ENCODE peak calls at places on chromosome 9, in seven cellular contexts. U is neural progenitor cell; A is activated CD4-positive, CD25-positive, alpha-beta regulatory T cell; I is DMS 273 treated with DMSO at 0.1 percent for 48 hours; F is fibroblast of mammary gland; J is NCI-H774; T is neural crest cell. W is an unnamed sample.

GRCh38 chr9:132350861-132351315 is 3.9 kb downstream of the SETX start:
- DNase-seq in U (no peak), A (no peak), I (no peak), F (peak), J (no peak), T (no peak), W (no peak)

GRCh38 chr9:70257991-70258691 is 637 bp upstream of the SMC5 start:
- DNase-seq in U (peak), A (no peak), I (no peak), F (peak), J (peak), T (peak), W (peak)

GRCh38 chr9:18472915-18473314 is 1.0 kb upstream of the ADAMTSL1 start:
- DNase-seq in U (no peak), A (no peak), I (no peak), F (peak), J (no peak), T (no peak), W (no peak)

GRCh38 chr9:92170848-92171247 is 55.6 kb upstream of the SPTLC1 start:
- DNase-seq in U (no peak), A (no peak), I (no peak), F (no peak), J (no peak), T (no peak), W (no peak)

GRCh38 chr9:81314525-81314924 is 374.8 kb downstream of the TLE1 start:
- DNase-seq in U (no peak), A (no peak), I (no peak), F (no peak), J (no peak), T (no peak), W (no peak)

GRCh38 chr9:21096172-21096900 is 18.6 kb upstream of the IFNB1 start:
- DNase-seq in U (no peak), A (no peak), I (no peak), F (peak), J (peak), T (no peak), W (peak)

GRCh38 chr9:135079676-135080075 is 7.8 kb upstream of the OLFM1 start:
- DNase-seq in U (no peak), A (no peak), I (no peak), F (no peak), J (no peak), T (no peak), W (no peak)

GRCh38 chr9:37531699-37532098 is 44.5 kb downstream of the FBXO10 start:
- DNase-seq in U (no peak), A (no peak), I (no peak), F (no peak), J (no peak), T (no peak), W (no peak)

GRCh38 chr9:91117474-91117891 is 244.2 kb downstream of the AUH start:
- DNase-seq in U (no peak), A (no peak), I (no peak), F (no peak), J (no peak), T (no peak), W (no peak)

GRCh38 chr9:21964925-21965385 is 29.2 kb downstream of the CDKN2A start:
- DNase-seq in U (peak), A (no peak), I (no peak), F (peak), J (no peak), T (no peak), W (peak)

GRCh38 chr9:106897223-106897622 is 34.3 kb downstream of the ZNF462 start:
- DNase-seq in U (no peak), A (no peak), I (no peak), F (peak), J (no peak), T (no peak), W (peak)

GRCh38 chr9:134889386-134890214 is 9.0 kb downstream of the FCN2 start:
- DNase-seq in U (no peak), A (no peak), I (no peak), F (no peak), J (no peak), T (no peak), W (no peak)

GRCh38 chr9:5510991-5511390 is 660 bp downstream of the PDCD1LG2 start:
- DNase-seq in U (no peak), A (no peak), I (no peak), F (peak), J (no peak), T (no peak), W (no peak)

GRCh38 chr9:129202613-129203555 is 24.8 kb upstream of the IER5L start:
- DNase-seq in U (peak), A (peak), I (peak), F (peak), J (peak), T (peak), W (peak)

GRCh38 chr9:36746415-36746814 is 173.7 kb downstream of the MELK start:
- DNase-seq in U (no peak), A (no peak), I (no peak), F (no peak), J (no peak), T (no peak), W (no peak)

GRCh38 chr9:3292311-3292710 is 233.5 kb downstream of the RFX3 start:
- DNase-seq in U (no peak), A (no peak), I (no peak), F (no peak), J (no peak), T (no peak), W (no peak)

GRCh38 chr9:116580853-116581252 is 106.3 kb upstream of the TRIM32 start:
- DNase-seq in U (no peak), A (no peak), I (no peak), F (peak), J (no peak), T (no peak), W (no peak)

GRCh38 chr9:37179576-37179975 is 59.2 kb downstream of the ZCCHC7 start:
- DNase-seq in U (no peak), A (no peak), I (no peak), F (no peak), J (no peak), T (no peak), W (no peak)

GRCh38 chr9:128456613-128457061 is 831 bp downstream of the ODF2 start:
- DNase-seq in U (peak), A (peak), I (peak), F (peak), J (peak), T (peak), W (peak)

GRCh38 chr9:20319641-20320337 is 302.5 kb downstream of the MLLT3 start:
- DNase-seq in U (no peak), A (no peak), I (no peak), F (peak), J (peak), T (no peak), W (peak)

GRCh38 chr9:35757527-35758275 is 3.6 kb upstream of the MSMP start:
- DNase-seq in U (no peak), A (no peak), I (no peak), F (no peak), J (peak), T (no peak), W (no peak)

GRCh38 chr9:37302277-37302676 is 120.2 kb upstream of the GRHPR start:
- DNase-seq in U (no peak), A (no peak), I (peak), F (no peak), J (peak), T (no peak), W (no peak)

GRCh38 chr9:114387678-114388431 is at the start of gene AKNA:
- DNase-seq in U (peak), A (peak), I (no peak), F (peak), J (no peak), T (peak), W (peak)

GRCh38 chr9:109110326-109111014 is 9.3 kb downstream of the TMEM245 start:
- DNase-seq in U (no peak), A (no peak), I (no peak), F (peak), J (no peak), T (no peak), W (peak)

GRCh38 chr9:104779946-104780539 is 16.1 kb downstream of the NIPSNAP3B start:
- DNase-seq in U (no peak), A (no peak), I (no peak), F (no peak), J (no peak), T (no peak), W (no peak)

GRCh38 chr9:128008171-128008570 is 27.4 kb upstream of the EEIG1 start:
- DNase-seq in U (no peak), A (no peak), I (no peak), F (no peak), J (no peak), T (no peak), W (no peak)

GRCh38 chr9:26682796-26683496 is 209.7 kb downstream of the CAAP1 start:
- DNase-seq in U (no peak), A (no peak), I (no peak), F (no peak), J (no peak), T (no peak), W (no peak)

GRCh38 chr9:127739614-127740322 is 4.7 kb upstream of the TOR2A start:
- DNase-seq in U (no peak), A (no peak), I (no peak), F (peak), J (no peak), T (no peak), W (no peak)

GRCh38 chr9:15250013-15250412 is 57.0 kb downstream of the TTC39B start:
- DNase-seq in U (peak), A (no peak), I (no peak), F (no peak), J (no peak), T (no peak), W (peak)

GRCh38 chr9:115650768-115651167 is 502.8 kb upstream of the PAPPA start:
- DNase-seq in U (no peak), A (no peak), I (no peak), F (peak), J (no peak), T (no peak), W (peak)

GRCh38 chr9:104094534-104095020 is 468 bp downstream of the SMC2 start:
- DNase-seq in U (no peak), A (no peak), I (no peak), F (peak), J (peak), T (no peak), W (no peak)

GRCh38 chr9:120916573-120916972 is 10.0 kb downstream of the TRAF1 start:
- DNase-seq in U (no peak), A (no peak), I (no peak), F (peak), J (no peak), T (no peak), W (peak)

GRCh38 chr9:76613150-76613781 is 151.0 kb upstream of the PCA3 start:
- DNase-seq in U (no peak), A (no peak), I (no peak), F (no peak), J (no peak), T (no peak), W (no peak)

GRCh38 chr9:127390563-127390962 is 6.4 kb upstream of the SLC2A8 start:
- DNase-seq in U (no peak), A (no peak), I (no peak), F (no peak), J (no peak), T (no peak), W (no peak)

GRCh38 chr9:650362-650761 is 191.1 kb upstream of the DMRT1 start:
- DNase-seq in U (peak), A (no peak), I (no peak), F (peak), J (no peak), T (no peak), W (peak)

GRCh38 chr9:16521868-16522381 is 348.5 kb downstream of the BNC2 start:
- DNase-seq in U (no peak), A (no peak), I (no peak), F (peak), J (no peak), T (no peak), W (peak)